ENCODE peak calls at places on chromosomes 12 and 14, in nine cellular contexts. M, X, J, U, Y, L, V, T and K are unnamed samples.

GRCh38 chr12:53065975-53066593 is 13.1 kb downstream of the SPRYD3 start:
- DNase-seq in M (peak; percentile 86), X (peak; percentile 83), J (peak; percentile 55), U (peak; percentile 83), Y (peak; percentile 71), L (peak; percentile 49), V (peak; percentile 86), T (peak; percentile 89), K (peak; percentile 54)

GRCh38 chr12:946656-947055 is 2.8 kb downstream of the RAD52 start:
- DNase-seq in M (no peak), X (no peak), J (no peak), U (no peak), Y (no peak), L (no peak), V (no peak), T (peak; percentile 56), K (no peak)

GRCh38 chr12:5873341-5873919 is 71.6 kb downstream of the ANO2 start:
- DNase-seq in M (no peak), X (no peak), J (no peak), U (no peak), Y (no peak), L (no peak), V (no peak), T (no peak), K (no peak)

GRCh38 chr12:122732611-122733010 is 2.0 kb upstream of the HCAR1 start:
- DNase-seq in M (no peak), X (no peak), J (no peak), U (no peak), Y (no peak), L (no peak), V (no peak), T (no peak), K (no peak)

GRCh38 chr12:109581856-109582255 is 8.3 kb downstream of the MVK start:
- DNase-seq in M (no peak), X (no peak), J (peak; percentile 96), U (no peak), Y (no peak), L (no peak), V (no peak), T (peak; percentile 61), K (no peak)

GRCh38 chr12:95942106-95942531 is 295 bp downstream of the CCDC38 start:
- DNase-seq in M (no peak), X (no peak), J (no peak), U (no peak), Y (no peak), L (no peak), V (no peak), T (peak; percentile 31), K (no peak)

GRCh38 chr12:57852620-57853509 is 6.3 kb upstream of the CTDSP2 start:
- DNase-seq in M (peak; percentile 58), X (peak; percentile 73), J (no peak), U (peak; percentile 31), Y (peak; percentile 45), L (no peak), V (no peak), T (no peak), K (no peak)

GRCh38 chr12:110636516-110636915 is 22.6 kb downstream of the TCTN1 start:
- DNase-seq in M (no peak), X (no peak), J (no peak), U (no peak), Y (no peak), L (no peak), V (no peak), T (no peak), K (no peak)

GRCh38 chr14:53890611-53891091 is 66.0 kb downstream of the BMP4 start:
- DNase-seq in M (no peak), X (no peak), J (no peak), U (no peak), Y (no peak), L (no peak), V (no peak), T (no peak), K (no peak)